ENCODE peak calls at places on chromosome 7, in four cellular contexts. J is activated naive CD4-positive, alpha-beta T cell treated with anti-CD3 and anti-CD28 coated beads, Interleukin-2, amount 10 ng/mL, durations not matched to agents 7 days and 5 days; H is NCI-H2081; N is HuH-7. X is an unnamed sample.

GRCh38 chr7:135386181-135386580 is 123.7 kb downstream of the CNOT4 start:
- DNase-seq in J (no peak), H (no peak), N (no peak), X (no peak)

GRCh38 chr7:120033114-120033513 is 239.9 kb upstream of the KCND2 start:
- DNase-seq in J (no peak), H (no peak), N (no peak), X (no peak)

GRCh38 chr7:52088008-52088787 is 771.6 kb upstream of the COBL start:
- DNase-seq in J (no peak), H (no peak), N (no peak), X (no peak)

GRCh38 chr7:114150704-114151103 is 231.9 kb upstream of the PPP1R3A start:
- DNase-seq in J (no peak), H (no peak), N (no peak), X (peak; percentile 12)

GRCh38 chr7:123283373-123283772 is 83.6 kb upstream of the SLC13A1 start:
- DNase-seq in J (no peak), H (no peak), N (no peak), X (no peak)

GRCh38 chr7:26399309-26399610 is 107.6 kb downstream of the SNX10 start:
- DNase-seq in J (no peak), H (peak; percentile 42), N (peak; percentile 60), X (no peak)

GRCh38 chr7:116738378-116738777 is 66.4 kb downstream of the MET start:
- DNase-seq in J (no peak), H (no peak), N (no peak), X (no peak)

GRCh38 chr7:44881066-44881600 is 4.2 kb downstream of the PURB start:
- DNase-seq in J (no peak), H (no peak), N (no peak), X (no peak)

GRCh38 chr7:20330797-20331230 is at the start of gene ITGB8:
- DNase-seq in J (peak; percentile 20), H (peak; percentile 68), N (peak; percentile 20), X (peak; percentile 36)

GRCh38 chr7:86949052-86949778 is 110.2 kb downstream of the ELAPOR2 start:
- DNase-seq in J (no peak), H (no peak), N (no peak), X (no peak)

GRCh38 chr7:22397981-22398380 is 41.0 kb upstream of the RAPGEF5 start:
- DNase-seq in J (no peak), H (no peak), N (no peak), X (no peak)

GRCh38 chr7:8700076-8700624 is 266.7 kb downstream of the NXPH1 start:
- DNase-seq in J (no peak), H (no peak), N (no peak), X (no peak)

GRCh38 chr7:37987732-37988131 is 67.3 kb downstream of the EPDR1 start:
- DNase-seq in J (no peak), H (no peak), N (no peak), X (no peak)

GRCh38 chr7:146090023-146090645 is 26.5 kb upstream of the CNTNAP2 start:
- DNase-seq in J (no peak), H (peak; percentile 64), N (peak; percentile 32), X (peak; percentile 49)

GRCh38 chr7:134690614-134691504 is 44.2 kb downstream of the BPGM start:
- DNase-seq in J (no peak), H (no peak), N (no peak), X (no peak)

GRCh38 chr7:2471396-2471795 is 4.8 kb downstream of the GRIFIN start:
- DNase-seq in J (no peak), H (peak; percentile 24), N (no peak), X (peak; percentile 37)

GRCh38 chr7:80589561-80590083 is 48.8 kb upstream of the CD36 start:
- DNase-seq in J (no peak), H (no peak), N (no peak), X (no peak)

GRCh38 chr7:31699050-31699449 is 12.0 kb downstream of the PPP1R17 start:
- DNase-seq in J (no peak), H (no peak), N (no peak), X (no peak)

GRCh38 chr7:74625446-74625845 is 32.1 kb upstream of the GTF2I start:
- DNase-seq in J (no peak), H (no peak), N (no peak), X (no peak)

GRCh38 chr7:154903083-154903731 is 99.7 kb downstream of the PAXIP1 start:
- DNase-seq in J (no peak), H (no peak), N (no peak), X (no peak)

GRCh38 chr7:98949336-98950044 is 71.2 kb downstream of the TRRAP start:
- DNase-seq in J (no peak), H (no peak), N (no peak), X (no peak)

GRCh38 chr7:46352335-46352954 is 431.4 kb upstream of the IGFBP3 start:
- DNase-seq in J (peak; percentile 24), H (no peak), N (peak; percentile 35), X (peak; percentile 21)

GRCh38 chr7:99928994-99929729 is at the start of gene GJC3:
- DNase-seq in J (peak; percentile 68), H (peak; percentile 38), N (peak; percentile 77), X (peak; percentile 53)

GRCh38 chr7:6344278-6344677 is 71.9 kb upstream of the CYTH3 start:
- DNase-seq in J (no peak), H (no peak), N (no peak), X (no peak)

GRCh38 chr7:1055084-1055450 is 10.7 kb downstream of the GPR146 start:
- DNase-seq in J (peak; percentile 82), H (no peak), N (no peak), X (no peak)

GRCh38 chr7:20233362-20233761 is 16.2 kb upstream of the MACC1 start:
- DNase-seq in J (no peak), H (no peak), N (no peak), X (no peak)